ENCODE peak calls at places on chromosomes 7 and 10, in seven cellular contexts. E, V, Z, N, B, J and H are unnamed samples.

GRCh38 chr7:108329514-108329913 is 126.7 kb downstream of the NRCAM start:
- DNase-seq in N (peak), J (no peak), B (no peak), Z (no peak), E (no peak), V (no peak), H (no peak)

GRCh38 chr7:89238156-89238555 is 442.6 kb upstream of the TEX47 start:
- DNase-seq in V (no peak), N (no peak), Z (no peak), B (no peak), J (no peak), E (peak), H (no peak)

GRCh38 chr10:124686707-124687376 is 57.3 kb downstream of the FAM53B start:
- DNase-seq in B (no peak), N (no peak), E (no peak), J (no peak), V (no peak), Z (no peak), H (no peak)

GRCh38 chr7:124322561-124322960 is 289.7 kb upstream of the TMEM229A start:
- DNase-seq in V (no peak), N (no peak), B (no peak), E (peak), J (no peak), Z (no peak), H (no peak)

GRCh38 chr10:27618906-27619305 is 114.8 kb downstream of the RAB18 start:
- DNase-seq in E (no peak), B (no peak), J (no peak), V (no peak), N (no peak), Z (no peak), H (no peak)

GRCh38 chr7:132073920-132074589 is 502.2 kb downstream of the PLXNA4 start:
- DNase-seq in J (no peak), N (no peak), Z (no peak), V (no peak), E (no peak), B (no peak), H (no peak)

GRCh38 chr10:100339236-100339635 is 7.8 kb upstream of the SCD start:
- DNase-seq in E (no peak), J (no peak), V (no peak), B (no peak), Z (no peak), N (no peak), H (no peak)

GRCh38 chr7:27793780-27794179 is 53.8 kb downstream of the TAX1BP1 start:
- DNase-seq in V (no peak), E (peak), Z (no peak), B (no peak), N (no peak), J (no peak), H (no peak)

GRCh38 chr10:117005454-117006055 is 568 bp upstream of the SHTN1 start:
- DNase-seq in N (peak), V (peak), B (peak), E (no peak), J (peak), Z (peak), H (peak)

GRCh38 chr7:156527458-156527890 is 113.1 kb upstream of the RNF32 start:
- DNase-seq in Z (peak), B (no peak), J (no peak), N (no peak), V (no peak), E (no peak), H (no peak)

GRCh38 chr7:157018328-157018996 is 8.0 kb upstream of the MNX1 start:
- DNase-seq in N (no peak), E (no peak), J (no peak), V (peak), B (no peak), Z (peak), H (no peak)

GRCh38 chr7:158563051-158563450 is 24.6 kb downstream of the PTPRN2 start:
- DNase-seq in E (no peak), V (no peak), B (no peak), N (no peak), J (no peak), Z (no peak), H (no peak)

GRCh38 chr10:14555806-14556205 is 218.9 kb downstream of the FAM107B start:
- DNase-seq in B (peak), E (no peak), N (no peak), J (no peak), Z (no peak), V (peak), H (no peak)

GRCh38 chr10:56298941-56299340 is 62.1 kb downstream of the ZWINT start:
- DNase-seq in Z (peak), E (no peak), J (no peak), V (peak), N (no peak), B (peak), H (no peak)

GRCh38 chr7:117435475-117436043 is 8.3 kb upstream of the ASZ1 start:
- DNase-seq in Z (no peak), V (no peak), E (no peak), N (no peak), J (no peak), B (no peak), H (no peak)

GRCh38 chr7:22630069-22630468 is 96.9 kb upstream of the IL6 start:
- DNase-seq in N (no peak), Z (no peak), E (no peak), B (peak), V (peak), J (peak), H (no peak)

GRCh38 chr10:103042129-103042528 is 124.0 kb downstream of the CNNM2 start:
- DNase-seq in V (peak), E (no peak), N (no peak), B (peak), Z (peak), J (no peak), H (no peak)

GRCh38 chr10:122293156-122293978 is 22.3 kb downstream of the BTBD16 start:
- DNase-seq in N (no peak), Z (no peak), B (no peak), E (no peak), V (no peak), J (peak), H (no peak)

GRCh38 chr10:58358947-58359346 is 24.1 kb downstream of the UBE2D1 start:
- DNase-seq in N (no peak), J (no peak), B (no peak), E (no peak), Z (no peak), V (no peak), H (no peak)

GRCh38 chr7:35647171-35647574 is 47.8 kb downstream of the HERPUD2 start:
- DNase-seq in B (peak), E (peak), J (no peak), N (peak), V (peak), Z (no peak), H (peak)

GRCh38 chr7:75776295-75776971 is 4.4 kb upstream of the CCL26 start:
- DNase-seq in B (no peak), E (peak), N (no peak), Z (no peak), V (no peak), J (no peak), H (peak)
- H3K23ac ChIP-seq in B (no peak), E (no peak), N (no peak), Z (no peak), V (no peak), J (no peak), H (no peak)

GRCh38 chr7:12322287-12322902 is 81.3 kb downstream of the VWDE start:
- DNase-seq in Z (no peak), J (no peak), B (no peak), N (no peak), E (peak), V (peak), H (peak)
- H3K23ac ChIP-seq in Z (no peak), J (no peak), B (no peak), N (no peak), E (no peak), V (no peak), H (no peak)

GRCh38 chr7:11776083-11776482 is 55.9 kb downstream of the THSD7A start:
- DNase-seq in Z (no peak), B (no peak), J (no peak), E (no peak), V (no peak), N (no peak), H (no peak)
- H3K23ac ChIP-seq in Z (no peak), B (no peak), J (no peak), E (no peak), V (no peak), N (no peak), H (no peak)

GRCh38 chr7:129146237-129146979 is 1.9 kb downstream of the TSPAN33 start:
- DNase-seq in J (no peak), Z (no peak), N (no peak), V (no peak), E (no peak), B (no peak), H (no peak)
- H3K23ac ChIP-seq in J (no peak), Z (no peak), N (no peak), V (no peak), E (no peak), B (no peak), H (no peak)

DNA sequence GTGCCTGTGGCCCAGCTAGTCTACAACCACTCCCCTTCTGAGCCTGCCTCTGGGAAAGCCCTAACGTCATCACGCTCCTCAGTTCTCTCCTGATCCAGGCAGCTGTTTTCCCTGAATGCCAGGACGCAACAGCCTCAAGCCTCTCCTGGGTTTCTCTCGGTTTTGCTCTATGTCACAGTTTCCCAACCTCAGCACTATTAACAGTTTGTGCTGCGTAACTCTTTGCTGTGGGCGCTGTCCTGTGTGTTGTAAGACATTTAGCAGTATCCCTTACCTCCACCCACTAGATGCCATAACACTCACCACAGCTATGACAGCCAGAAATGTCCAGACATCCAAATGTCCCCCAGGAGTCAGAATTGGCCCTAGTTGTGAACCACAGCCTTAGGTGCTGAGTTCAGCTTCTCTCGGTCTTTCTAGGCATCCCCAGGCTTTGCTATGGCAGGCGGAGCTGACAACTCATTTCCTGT is 226.3 kb upstream of the NPVF start:
- DNase-seq in E (no peak), N (no peak), B (no peak), J (peak), V (no peak), Z (no peak), H (peak)
- H3K23ac ChIP-seq in E (no peak), N (no peak), B (no peak), J (no peak), V (no peak), Z (no peak), H (no peak)

DNA sequence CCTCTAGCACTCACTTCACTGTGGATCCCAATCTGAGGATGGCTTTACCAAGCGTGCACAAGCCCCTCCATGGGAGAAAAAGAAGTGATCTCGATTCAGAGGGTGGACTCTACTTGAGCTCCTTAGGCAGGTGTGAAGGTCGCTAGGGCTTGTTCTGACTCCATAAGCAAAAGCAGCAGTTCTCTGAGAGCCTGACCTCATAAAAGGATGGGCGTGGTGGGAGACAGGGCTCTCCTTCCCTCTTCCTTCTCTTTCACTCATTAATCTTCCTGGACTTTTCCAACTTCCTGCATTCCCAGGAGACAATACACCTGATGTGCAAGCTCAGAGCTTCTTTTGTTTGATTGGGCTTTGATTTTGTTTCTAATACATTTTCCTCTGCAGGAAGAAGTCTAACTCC is 22.3 kb upstream of the TMEM72 start:
- DNase-seq in E (no peak), Z (no peak), N (no peak), J (no peak), B (no peak), V (no peak), H (no peak)
- H3K23ac ChIP-seq in E (no peak), Z (no peak), N (no peak), J (no peak), B (no peak), V (no peak), H (peak)

DNA sequence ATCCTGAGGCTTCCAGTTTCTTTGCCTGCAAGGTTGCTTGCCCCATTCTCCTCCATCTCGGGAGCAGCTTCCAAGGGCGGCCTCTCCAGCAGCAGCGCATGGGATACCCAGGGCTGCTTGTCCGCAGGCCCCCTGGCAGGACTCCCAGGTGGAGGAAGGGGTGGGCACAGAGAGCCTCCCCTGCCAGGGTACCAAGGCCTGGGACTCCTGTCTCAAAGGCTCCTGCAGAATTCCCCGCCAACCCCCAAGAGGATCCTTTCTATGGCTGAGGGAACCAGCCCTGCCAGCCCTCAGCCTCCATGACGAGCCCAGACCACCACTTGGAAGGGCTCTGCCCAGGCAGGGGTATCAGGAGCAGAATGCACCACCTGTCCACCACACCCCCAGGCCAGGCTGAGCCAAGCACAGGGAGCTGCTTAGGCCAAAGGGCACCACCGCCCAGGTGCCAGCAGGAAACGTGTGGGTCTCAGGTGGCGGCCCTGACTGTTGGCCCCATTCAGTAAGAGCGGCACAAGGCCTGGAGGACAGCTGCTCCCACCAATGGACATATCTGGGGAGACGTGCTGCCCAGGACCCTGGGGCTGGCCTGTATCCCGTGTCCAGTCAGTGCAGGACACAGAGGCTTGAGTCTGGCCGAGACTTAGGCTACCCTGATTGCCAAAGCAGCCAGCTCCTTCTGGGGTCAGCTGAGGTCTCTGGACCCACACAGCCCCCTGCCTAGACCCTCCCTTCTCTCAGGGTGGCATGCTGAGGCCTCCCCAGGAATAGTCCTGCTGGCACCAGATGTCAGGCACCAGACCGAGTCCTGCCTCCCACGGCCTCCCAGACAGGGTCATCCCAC is 33.8 kb upstream of the INPP5A start:
- DNase-seq in E (no peak), Z (no peak), B (no peak), V (no peak), N (no peak), J (no peak), H (no peak)
- H3K23ac ChIP-seq in E (no peak), Z (no peak), B (no peak), V (no peak), N (peak), J (no peak), H (no peak)

GRCh38 chr10:131311661-131312260 is at the start of gene TCERG1L:
- DNase-seq in E (no peak), Z (peak), B (peak), J (no peak), V (peak), N (peak), H (no peak)

GRCh38 chr10:131314148-131314547 is 2.6 kb upstream of the TCERG1L start:
- DNase-seq in J (no peak), B (no peak), Z (no peak), E (no peak), N (no peak), V (no peak), H (no peak)

GRCh38 chr10:131313377-131313776 is 1.9 kb upstream of the TCERG1L start:
- DNase-seq in E (no peak), B (no peak), J (no peak), N (no peak), Z (no peak), V (no peak), H (no peak)

GRCh38 chr10:131310904-131311660 is 439 bp downstream of the TCERG1L start:
- DNase-seq in J (no peak), E (no peak), N (no peak), V (no peak), B (peak), Z (peak), H (no peak)

GRCh38 chr10:131312261-131312801 is 810 bp upstream of the TCERG1L start:
- DNase-seq in E (no peak), V (peak), B (peak), Z (peak), N (peak), J (no peak), H (no peak)
- H3K23ac ChIP-seq in E (no peak), V (no peak), B (no peak), Z (no peak), N (peak), J (no peak), H (no peak)

GRCh38 chr10:5259132-5259951 is 62.7 kb downstream of the AKR1C4 start:
- DNase-seq in N (no peak), E (no peak), Z (no peak), B (no peak), J (no peak), V (no peak), H (no peak)
- H3K23ac ChIP-seq in N (no peak), E (no peak), Z (no peak), B (no peak), J (no peak), V (no peak), H (no peak)